ENCODE peak calls at places on chromosome 16, in ten cellular contexts. One of them, this sample, is unnamed.
A peak's percentile ranks its signal among the peaks of the same experiment; 100 is the strongest.

GRCh38 chr16:76278976-76279375 is 1.8 kb downstream of the CNTNAP4 start:
- DNase-seq in non-pigmented ciliary epithelial cell: no peak
- DNase-seq in fibroblast of the aortic adventitia: peak; percentile 63
- DNase-seq in CD8-positive, alpha-beta T cell: no peak
- DNase-seq in PC-3: peak; percentile 20
- DNase-seq in activated T-cell treated with anti-CD3 and anti-CD28 coated beads, Interleukin-2, amount 50 U/mL, for 72 hours: no peak
- DNase-seq in AG10803: no peak
- DNase-seq in mammary epithelial cell: peak; percentile 7
- DNase-seq in AG09319: no peak
- DNase-seq in EL: no peak
- DNase-seq in this sample: no peak

GRCh38 chr16:740459-740763 is 386 bp downstream of the CIAO3 start:
- DNase-seq in EL: no peak
- DNase-seq in non-pigmented ciliary epithelial cell: no peak
- DNase-seq in CD8-positive, alpha-beta T cell: no peak
- DNase-seq in mammary epithelial cell: no peak
- DNase-seq in PC-3: no peak
- DNase-seq in activated T-cell treated with anti-CD3 and anti-CD28 coated beads, Interleukin-2, amount 50 U/mL, for 72 hours: no peak
- DNase-seq in fibroblast of the aortic adventitia: no peak
- DNase-seq in AG09319: no peak
- DNase-seq in AG10803: no peak
- DNase-seq in this sample: no peak

GRCh38 chr16:24800586-24800985 is 45.2 kb upstream of the SLC5A11 start:
- DNase-seq in activated T-cell treated with anti-CD3 and anti-CD28 coated beads, Interleukin-2, amount 50 U/mL, for 72 hours: no peak
- DNase-seq in PC-3: peak; percentile 13
- DNase-seq in AG10803: peak; percentile 20
- DNase-seq in mammary epithelial cell: peak; percentile 79
- DNase-seq in CD8-positive, alpha-beta T cell: no peak
- DNase-seq in fibroblast of the aortic adventitia: peak; percentile 28
- DNase-seq in non-pigmented ciliary epithelial cell: no peak
- DNase-seq in AG09319: no peak
- DNase-seq in EL: peak; percentile 46
- DNase-seq in this sample: no peak

GRCh38 chr16:49454426-49455180 is 81.0 kb downstream of the C16orf78 start:
- DNase-seq in CD8-positive, alpha-beta T cell: no peak
- DNase-seq in EL: no peak
- DNase-seq in PC-3: no peak
- DNase-seq in fibroblast of the aortic adventitia: no peak
- DNase-seq in AG10803: no peak
- DNase-seq in non-pigmented ciliary epithelial cell: no peak
- DNase-seq in activated T-cell treated with anti-CD3 and anti-CD28 coated beads, Interleukin-2, amount 50 U/mL, for 72 hours: no peak
- DNase-seq in AG09319: no peak
- DNase-seq in mammary epithelial cell: no peak
- DNase-seq in this sample: no peak

GRCh38 chr16:6674071-6674470 is 658.6 kb upstream of the RBFOX1 start:
- DNase-seq in EL: no peak
- DNase-seq in activated T-cell treated with anti-CD3 and anti-CD28 coated beads, Interleukin-2, amount 50 U/mL, for 72 hours: no peak
- DNase-seq in AG10803: no peak
- DNase-seq in AG09319: no peak
- DNase-seq in fibroblast of the aortic adventitia: no peak
- DNase-seq in mammary epithelial cell: no peak
- DNase-seq in PC-3: no peak
- DNase-seq in CD8-positive, alpha-beta T cell: no peak
- DNase-seq in non-pigmented ciliary epithelial cell: no peak
- DNase-seq in this sample: no peak

GRCh38 chr16:89335803-89336485 is 118.4 kb downstream of the ZNF778 start:
- DNase-seq in non-pigmented ciliary epithelial cell: no peak
- DNase-seq in fibroblast of the aortic adventitia: no peak
- DNase-seq in EL: no peak
- DNase-seq in activated T-cell treated with anti-CD3 and anti-CD28 coated beads, Interleukin-2, amount 50 U/mL, for 72 hours: no peak
- DNase-seq in PC-3: no peak
- DNase-seq in CD8-positive, alpha-beta T cell: no peak
- DNase-seq in AG09319: no peak
- DNase-seq in mammary epithelial cell: no peak
- DNase-seq in AG10803: no peak
- DNase-seq in this sample: no peak

GRCh38 chr16:57906385-57907316 is 64.3 kb downstream of the CNGB1 start:
- DNase-seq in AG10803: peak; percentile 23
- DNase-seq in mammary epithelial cell: no peak
- DNase-seq in CD8-positive, alpha-beta T cell: peak; percentile 16
- DNase-seq in PC-3: no peak
- DNase-seq in EL: peak; percentile 22
- DNase-seq in AG09319: no peak
- DNase-seq in activated T-cell treated with anti-CD3 and anti-CD28 coated beads, Interleukin-2, amount 50 U/mL, for 72 hours: peak; percentile 16
- DNase-seq in non-pigmented ciliary epithelial cell: no peak
- DNase-seq in fibroblast of the aortic adventitia: no peak
- DNase-seq in this sample: no peak

GRCh38 chr16:1863681-1864460 is 8.1 kb downstream of the MEIOB start:
- DNase-seq in AG09319: peak; percentile 7
- DNase-seq in EL: peak; percentile 29
- DNase-seq in fibroblast of the aortic adventitia: peak; percentile 71
- DNase-seq in CD8-positive, alpha-beta T cell: no peak
- DNase-seq in PC-3: peak; percentile 43
- DNase-seq in mammary epithelial cell: no peak
- DNase-seq in activated T-cell treated with anti-CD3 and anti-CD28 coated beads, Interleukin-2, amount 50 U/mL, for 72 hours: no peak
- DNase-seq in AG10803: peak; percentile 53
- DNase-seq in non-pigmented ciliary epithelial cell: no peak
- DNase-seq in this sample: peak; percentile 50

GRCh38 chr16:11691235-11691634 is 23.0 kb downstream of the SNN start:
- DNase-seq in mammary epithelial cell: no peak
- DNase-seq in fibroblast of the aortic adventitia: no peak
- DNase-seq in non-pigmented ciliary epithelial cell: no peak
- DNase-seq in activated T-cell treated with anti-CD3 and anti-CD28 coated beads, Interleukin-2, amount 50 U/mL, for 72 hours: no peak
- DNase-seq in PC-3: no peak
- DNase-seq in CD8-positive, alpha-beta T cell: no peak
- DNase-seq in AG09319: no peak
- DNase-seq in AG10803: no peak
- DNase-seq in EL: no peak
- DNase-seq in this sample: no peak

GRCh38 chr16:53126390-53126789 is 71.6 kb downstream of the CHD9 start:
- DNase-seq in PC-3: no peak
- DNase-seq in non-pigmented ciliary epithelial cell: no peak
- DNase-seq in EL: no peak
- DNase-seq in AG10803: no peak
- DNase-seq in AG09319: no peak
- DNase-seq in activated T-cell treated with anti-CD3 and anti-CD28 coated beads, Interleukin-2, amount 50 U/mL, for 72 hours: no peak
- DNase-seq in CD8-positive, alpha-beta T cell: no peak
- DNase-seq in fibroblast of the aortic adventitia: no peak
- DNase-seq in mammary epithelial cell: no peak
- DNase-seq in this sample: no peak

GRCh38 chr16:11312718-11313492 is 31.8 kb upstream of the PRM1 start:
- DNase-seq in AG09319: peak; percentile 37
- DNase-seq in mammary epithelial cell: no peak
- DNase-seq in activated T-cell treated with anti-CD3 and anti-CD28 coated beads, Interleukin-2, amount 50 U/mL, for 72 hours: no peak
- DNase-seq in EL: peak; percentile 68
- DNase-seq in CD8-positive, alpha-beta T cell: peak; percentile 28
- DNase-seq in fibroblast of the aortic adventitia: peak; percentile 47
- DNase-seq in AG10803: peak; percentile 77
- DNase-seq in PC-3: peak; percentile 36
- DNase-seq in non-pigmented ciliary epithelial cell: peak; percentile 60
- DNase-seq in this sample: no peak

GRCh38 chr16:11587643-11588247 is 1.0 kb upstream of the LITAF start:
- DNase-seq in EL: no peak
- DNase-seq in activated T-cell treated with anti-CD3 and anti-CD28 coated beads, Interleukin-2, amount 50 U/mL, for 72 hours: no peak
- DNase-seq in fibroblast of the aortic adventitia: no peak
- DNase-seq in PC-3: no peak
- DNase-seq in CD8-positive, alpha-beta T cell: no peak
- DNase-seq in mammary epithelial cell: no peak
- DNase-seq in non-pigmented ciliary epithelial cell: no peak
- DNase-seq in AG10803: no peak
- DNase-seq in AG09319: no peak
- DNase-seq in this sample: no peak

GRCh38 chr16:81645303-81645702 is 133.8 kb upstream of the PLCG2 start:
- DNase-seq in AG09319: no peak
- DNase-seq in fibroblast of the aortic adventitia: peak; percentile 91
- DNase-seq in CD8-positive, alpha-beta T cell: no peak
- DNase-seq in mammary epithelial cell: peak; percentile 89
- DNase-seq in non-pigmented ciliary epithelial cell: peak; percentile 81
- DNase-seq in PC-3: peak; percentile 78
- DNase-seq in AG10803: peak; percentile 84
- DNase-seq in EL: peak; percentile 86
- DNase-seq in activated T-cell treated with anti-CD3 and anti-CD28 coated beads, Interleukin-2, amount 50 U/mL, for 72 hours: no peak
- DNase-seq in this sample: peak; percentile 60

GRCh38 chr16:89449726-89450335 is 40.5 kb downstream of the ANKRD11 start:
- DNase-seq in CD8-positive, alpha-beta T cell: no peak
- DNase-seq in activated T-cell treated with anti-CD3 and anti-CD28 coated beads, Interleukin-2, amount 50 U/mL, for 72 hours: no peak
- DNase-seq in PC-3: no peak
- DNase-seq in mammary epithelial cell: peak; percentile 42
- DNase-seq in AG09319: no peak
- DNase-seq in fibroblast of the aortic adventitia: no peak
- DNase-seq in AG10803: no peak
- DNase-seq in non-pigmented ciliary epithelial cell: no peak
- DNase-seq in EL: peak; percentile 28
- DNase-seq in this sample: no peak

This sample was measured in NCI-H1436.